ENCODE peak calls at places on chromosomes 16 and 17, in nine cellular contexts. One of them, this sample, is unnamed.

GRCh38 chr16:57679016-57679415 is 10.9 kb downstream of the ADGRG3 start:
- DNase-seq in H1: no peak
- DNase-seq in endodermal cell: no peak
- DNase-seq in right lobe of liver: no peak
- DNase-seq in heart left ventricle: peak; percentile 5
- DNase-seq in adrenal gland: no peak
- DNase-seq in Panc1: no peak
- DNase-seq in SK-N-SH: no peak
- DNase-seq in esophagus squamous epithelium: no peak
- DNase-seq in this sample: no peak

GRCh38 chr16:10994571-10994970 is 50.2 kb downstream of the CLEC16A start:
- DNase-seq in H1: no peak
- DNase-seq in endodermal cell: no peak
- DNase-seq in right lobe of liver: no peak
- DNase-seq in heart left ventricle: no peak
- DNase-seq in adrenal gland: no peak
- DNase-seq in Panc1: no peak
- DNase-seq in SK-N-SH: no peak
- DNase-seq in esophagus squamous epithelium: no peak
- DNase-seq in this sample: no peak

GRCh38 chr16:26019885-26020284 is 328.1 kb downstream of the HS3ST4 start:
- DNase-seq in H1: no peak
- DNase-seq in endodermal cell: peak; percentile 55
- DNase-seq in right lobe of liver: no peak
- DNase-seq in heart left ventricle: no peak
- DNase-seq in adrenal gland: no peak
- DNase-seq in Panc1: no peak
- DNase-seq in SK-N-SH: no peak
- DNase-seq in esophagus squamous epithelium: no peak
- DNase-seq in this sample: no peak

GRCh38 chr17:66549731-66550207 is 247.4 kb downstream of the PRKCA start:
- DNase-seq in H1: no peak
- DNase-seq in endodermal cell: peak; percentile 70
- DNase-seq in right lobe of liver: no peak
- DNase-seq in heart left ventricle: no peak
- DNase-seq in adrenal gland: no peak
- DNase-seq in Panc1: no peak
- DNase-seq in SK-N-SH: no peak
- DNase-seq in esophagus squamous epithelium: no peak
- DNase-seq in this sample: no peak

GRCh38 chr17:69783865-69784264 is 291.2 kb upstream of the KCNJ16 start:
- DNase-seq in H1: no peak
- DNase-seq in endodermal cell: no peak
- DNase-seq in right lobe of liver: no peak
- DNase-seq in heart left ventricle: no peak
- DNase-seq in adrenal gland: no peak
- DNase-seq in Panc1: no peak
- DNase-seq in SK-N-SH: no peak
- DNase-seq in esophagus squamous epithelium: no peak
- DNase-seq in this sample: no peak

GRCh38 chr16:65070831-65071230 is 51.0 kb downstream of the CDH11 start:
- DNase-seq in H1: peak; percentile 27
- DNase-seq in endodermal cell: peak; percentile 73
- DNase-seq in right lobe of liver: peak; percentile 44
- DNase-seq in heart left ventricle: peak; percentile 71
- DNase-seq in adrenal gland: peak; percentile 91
- DNase-seq in Panc1: peak; percentile 10
- DNase-seq in SK-N-SH: peak; percentile 15
- DNase-seq in esophagus squamous epithelium: no peak
- DNase-seq in this sample: no peak

GRCh38 chr17:33019161-33019560 is 27.5 kb downstream of the SPACA3 start:
- DNase-seq in H1: no peak
- DNase-seq in endodermal cell: no peak
- DNase-seq in right lobe of liver: no peak
- DNase-seq in heart left ventricle: no peak
- DNase-seq in adrenal gland: no peak
- DNase-seq in Panc1: no peak
- DNase-seq in SK-N-SH: no peak
- DNase-seq in esophagus squamous epithelium: no peak
- DNase-seq in this sample: no peak

GRCh38 chr17:73363788-73364522 is 52.2 kb upstream of the CDC42EP4 start:
- DNase-seq in H1: no peak
- DNase-seq in endodermal cell: peak; percentile 95
- DNase-seq in right lobe of liver: no peak
- DNase-seq in heart left ventricle: no peak
- DNase-seq in adrenal gland: no peak
- DNase-seq in Panc1: no peak
- DNase-seq in SK-N-SH: no peak
- DNase-seq in esophagus squamous epithelium: no peak
- DNase-seq in this sample: no peak

GRCh38 chr16:74771656-74772315 is 2.8 kb downstream of the FA2H start:
- DNase-seq in H1: no peak
- DNase-seq in endodermal cell: no peak
- DNase-seq in right lobe of liver: no peak
- DNase-seq in heart left ventricle: no peak
- DNase-seq in adrenal gland: no peak
- DNase-seq in Panc1: no peak
- DNase-seq in SK-N-SH: no peak
- DNase-seq in esophagus squamous epithelium: no peak
- DNase-seq in this sample: no peak

GRCh38 chr16:74773431-74774222 is 993 bp downstream of the FA2H start:
- DNase-seq in H1: no peak
- DNase-seq in endodermal cell: no peak
- DNase-seq in right lobe of liver: no peak
- DNase-seq in heart left ventricle: no peak
- DNase-seq in adrenal gland: no peak
- DNase-seq in Panc1: no peak
- DNase-seq in SK-N-SH: no peak
- DNase-seq in esophagus squamous epithelium: no peak
- DNase-seq in this sample: no peak

GRCh38 chr16:74775255-74775654 is 635 bp upstream of the FA2H start:
- DNase-seq in H1: no peak
- DNase-seq in endodermal cell: no peak
- DNase-seq in right lobe of liver: no peak
- DNase-seq in heart left ventricle: no peak
- DNase-seq in adrenal gland: no peak
- DNase-seq in Panc1: no peak
- DNase-seq in SK-N-SH: no peak
- DNase-seq in esophagus squamous epithelium: no peak
- DNase-seq in this sample: no peak

GRCh38 chr16:74776926-74777325 is 2.3 kb upstream of the FA2H start:
- DNase-seq in H1: no peak
- DNase-seq in endodermal cell: no peak
- DNase-seq in right lobe of liver: no peak
- DNase-seq in heart left ventricle: no peak
- DNase-seq in adrenal gland: no peak
- DNase-seq in Panc1: no peak
- DNase-seq in SK-N-SH: no peak
- DNase-seq in esophagus squamous epithelium: no peak
- DNase-seq in this sample: no peak

GRCh38 chr16:74774223-74775139 is at the start of gene FA2H:
- DNase-seq in H1: peak; percentile 58
- DNase-seq in endodermal cell: peak; percentile 96
- DNase-seq in right lobe of liver: peak; percentile 86
- DNase-seq in heart left ventricle: peak; percentile 66
- DNase-seq in adrenal gland: peak; percentile 81
- DNase-seq in Panc1: no peak
- DNase-seq in SK-N-SH: peak; percentile 97
- DNase-seq in esophagus squamous epithelium: no peak
- DNase-seq in this sample: peak; percentile 93
- TF ChIP-seq CTCF in H1: peak; percentile 22
- TF ChIP-seq CTCF in endodermal cell: peak; percentile 80
- TF ChIP-seq CTCF in right lobe of liver: peak; percentile 35
- TF ChIP-seq CTCF in heart left ventricle: peak; percentile 52
- TF ChIP-seq CTCF in adrenal gland: peak; percentile 37
- TF ChIP-seq CTCF in Panc1: peak; percentile 76
- TF ChIP-seq CTCF in SK-N-SH: peak; percentile 40
- TF ChIP-seq CTCF in esophagus squamous epithelium: peak; percentile 41
- TF ChIP-seq CTCF in this sample: peak; percentile 30

GRCh38 chr17:44083250-44083849 is 12.8 kb downstream of the G6PC3 start:
- DNase-seq in H1: no peak
- DNase-seq in endodermal cell: no peak
- DNase-seq in right lobe of liver: peak; percentile 69
- DNase-seq in heart left ventricle: no peak
- DNase-seq in adrenal gland: no peak
- DNase-seq in Panc1: no peak
- DNase-seq in SK-N-SH: peak; percentile 50
- DNase-seq in esophagus squamous epithelium: no peak
- DNase-seq in this sample: peak; percentile 60

GRCh38 chr17:44079877-44080821 is 9.6 kb downstream of the G6PC3 start:
- DNase-seq in H1: no peak
- DNase-seq in endodermal cell: peak; percentile 49
- DNase-seq in right lobe of liver: no peak
- DNase-seq in heart left ventricle: no peak
- DNase-seq in adrenal gland: no peak
- DNase-seq in Panc1: no peak
- DNase-seq in SK-N-SH: peak; percentile 16
- DNase-seq in esophagus squamous epithelium: no peak
- DNase-seq in this sample: no peak

GRCh38 chr17:44084131-44084538 is 13.6 kb downstream of the G6PC3 start:
- DNase-seq in H1: no peak
- DNase-seq in endodermal cell: peak; percentile 90
- DNase-seq in right lobe of liver: no peak
- DNase-seq in heart left ventricle: no peak
- DNase-seq in adrenal gland: no peak
- DNase-seq in Panc1: no peak
- DNase-seq in SK-N-SH: peak; percentile 78
- DNase-seq in esophagus squamous epithelium: no peak
- DNase-seq in this sample: peak; percentile 54

GRCh38 chr17:44081681-44082080 is 11.1 kb downstream of the G6PC3 start:
- DNase-seq in H1: no peak
- DNase-seq in endodermal cell: no peak
- DNase-seq in right lobe of liver: no peak
- DNase-seq in heart left ventricle: no peak
- DNase-seq in adrenal gland: no peak
- DNase-seq in Panc1: no peak
- DNase-seq in SK-N-SH: no peak
- DNase-seq in esophagus squamous epithelium: no peak
- DNase-seq in this sample: no peak

DNA sequence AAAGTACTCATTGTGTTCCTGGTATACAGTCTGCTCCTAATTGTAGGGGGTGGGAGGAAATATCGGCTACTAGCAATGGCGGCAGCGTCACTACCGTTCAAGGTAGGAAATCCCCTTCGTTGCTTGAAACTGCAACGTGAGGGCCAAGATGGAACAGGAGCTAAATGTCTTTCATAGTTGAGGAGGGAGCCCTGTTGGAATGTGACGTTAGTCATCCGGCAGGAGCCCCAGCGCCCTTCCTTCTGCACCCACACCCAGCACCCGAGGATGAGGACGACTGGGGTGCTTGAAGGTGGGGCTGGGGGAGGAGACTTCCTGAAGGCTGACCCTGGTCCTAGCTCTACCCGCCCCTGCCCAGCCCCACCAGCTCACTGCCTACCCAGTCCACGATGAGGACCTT is 11.7 kb downstream of the G6PC3 start:
- DNase-seq in H1: no peak
- DNase-seq in endodermal cell: no peak
- DNase-seq in right lobe of liver: no peak
- DNase-seq in heart left ventricle: no peak
- DNase-seq in adrenal gland: no peak
- DNase-seq in Panc1: no peak
- DNase-seq in SK-N-SH: peak; percentile 14
- DNase-seq in esophagus squamous epithelium: no peak
- DNase-seq in this sample: peak; percentile 48
- H3K36me3 ChIP-seq in H1: peaks cover 5% of the 10 kb centered on the region
- H3K36me3 ChIP-seq in endodermal cell: peaks cover 51% of the 10 kb centered on the region
- H3K36me3 ChIP-seq in right lobe of liver: no peaks in the 10 kb centered on the region
- H3K36me3 ChIP-seq in heart left ventricle: peaks cover 25% of the 10 kb centered on the region
- H3K36me3 ChIP-seq in adrenal gland: peaks cover 90% of the 10 kb centered on the region
- H3K36me3 ChIP-seq in Panc1: no peaks in the 10 kb centered on the region
- H3K36me3 ChIP-seq in SK-N-SH: peaks cover 29% of the 10 kb centered on the region
- H3K36me3 ChIP-seq in esophagus squamous epithelium: peaks cover 100% of the 10 kb centered on the region
- H3K36me3 ChIP-seq in this sample: peaks cover 85% of the 10 kb centered on the region

DNA sequence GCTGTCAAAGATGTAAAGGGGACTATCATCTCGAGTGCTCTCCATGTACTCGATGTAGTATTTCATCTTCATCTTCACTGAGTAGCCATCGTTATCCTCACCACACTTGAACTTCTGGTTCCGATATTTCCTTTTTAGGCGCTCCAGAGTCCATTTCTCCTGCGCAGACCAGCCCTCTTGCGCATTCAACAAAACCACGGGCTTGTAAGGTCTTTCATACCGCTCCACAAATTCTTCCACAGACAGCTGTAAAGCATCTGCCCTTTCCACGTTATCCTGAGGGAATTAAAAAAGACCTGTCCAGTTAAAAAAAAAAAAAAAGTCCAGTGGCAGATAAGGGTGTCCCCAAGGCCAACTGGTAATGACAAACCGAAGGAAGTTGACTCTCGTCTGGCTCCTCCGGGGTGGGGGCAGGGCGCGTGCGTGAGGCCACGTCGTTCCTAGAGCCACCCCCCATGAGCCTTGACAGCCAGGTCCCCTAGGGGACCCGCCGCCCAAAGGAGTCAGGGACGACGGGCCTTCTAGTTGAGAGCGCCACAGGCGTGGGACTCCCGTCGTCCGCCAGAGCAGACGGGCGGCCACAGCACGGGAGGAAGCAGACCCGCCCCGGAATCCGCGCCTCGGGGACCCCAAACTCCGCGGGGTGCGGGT is 701 bp downstream of the JMJD6 start:
- DNase-seq in H1: no peak
- DNase-seq in endodermal cell: no peak
- DNase-seq in right lobe of liver: peak; percentile 80
- DNase-seq in heart left ventricle: peak; percentile 86
- DNase-seq in adrenal gland: peak; percentile 94
- DNase-seq in Panc1: no peak
- DNase-seq in SK-N-SH: peak; percentile 79
- DNase-seq in esophagus squamous epithelium: no peak
- DNase-seq in this sample: peak; percentile 92
- H3K4me3 ChIP-seq in H1: peak overlapping the region; percentile 79
- H3K4me3 ChIP-seq in endodermal cell: peak overlapping the region; percentile 89
- H3K4me3 ChIP-seq in right lobe of liver: peak overlapping the region; percentile 93
- H3K4me3 ChIP-seq in heart left ventricle: peak overlapping the region; percentile 84
- H3K4me3 ChIP-seq in adrenal gland: peak overlapping the region; percentile 75
- H3K4me3 ChIP-seq in Panc1: peak overlapping the region; percentile 79
- H3K4me3 ChIP-seq in SK-N-SH: peak overlapping the region; percentile 74
- H3K4me3 ChIP-seq in esophagus squamous epithelium: peak overlapping the region; percentile 94
- H3K4me3 ChIP-seq in this sample: peak overlapping the region; percentile 99

GRCh38 chr17:82495844-82496528 is 23.5 kb upstream of the FOXK2 start:
- DNase-seq in H1: peak; percentile 23
- DNase-seq in endodermal cell: peak; percentile 87
- DNase-seq in right lobe of liver: no peak
- DNase-seq in heart left ventricle: no peak
- DNase-seq in adrenal gland: no peak
- DNase-seq in Panc1: no peak
- DNase-seq in SK-N-SH: peak; percentile 10
- DNase-seq in esophagus squamous epithelium: no peak
- DNase-seq in this sample: no peak

GRCh38 chr17:82493517-82493840 is 26.1 kb upstream of the FOXK2 start:
- DNase-seq in H1: no peak
- DNase-seq in endodermal cell: no peak
- DNase-seq in right lobe of liver: no peak
- DNase-seq in heart left ventricle: no peak
- DNase-seq in adrenal gland: peak; percentile 68
- DNase-seq in Panc1: no peak
- DNase-seq in SK-N-SH: no peak
- DNase-seq in esophagus squamous epithelium: no peak
- DNase-seq in this sample: no peak

GRCh38 chr17:82492647-82493516 is 26.6 kb upstream of the FOXK2 start:
- DNase-seq in H1: no peak
- DNase-seq in endodermal cell: no peak
- DNase-seq in right lobe of liver: no peak
- DNase-seq in heart left ventricle: no peak
- DNase-seq in adrenal gland: peak; percentile 88
- DNase-seq in Panc1: no peak
- DNase-seq in SK-N-SH: peak; percentile 48
- DNase-seq in esophagus squamous epithelium: no peak
- DNase-seq in this sample: no peak

GRCh38 chr17:82496529-82497434 is 22.8 kb upstream of the FOXK2 start:
- DNase-seq in H1: peak; percentile 54
- DNase-seq in endodermal cell: peak; percentile 98
- DNase-seq in right lobe of liver: peak; percentile 95
- DNase-seq in heart left ventricle: peak; percentile 98
- DNase-seq in adrenal gland: peak; percentile 98
- DNase-seq in Panc1: no peak
- DNase-seq in SK-N-SH: peak; percentile 98
- DNase-seq in esophagus squamous epithelium: peak; percentile 76
- DNase-seq in this sample: peak; percentile 100

GRCh38 chr17:82494236-82495055 is 25.1 kb upstream of the FOXK2 start:
- DNase-seq in H1: peak; percentile 82
- DNase-seq in endodermal cell: peak; percentile 99
- DNase-seq in right lobe of liver: peak; percentile 94
- DNase-seq in heart left ventricle: peak; percentile 89
- DNase-seq in adrenal gland: peak; percentile 95
- DNase-seq in Panc1: peak; percentile 97
- DNase-seq in SK-N-SH: peak; percentile 94
- DNase-seq in esophagus squamous epithelium: peak; percentile 48
- DNase-seq in this sample: peak; percentile 91
- TF ChIP-seq CTCF in H1: peak; percentile 94
- TF ChIP-seq CTCF in endodermal cell: peak; percentile 99
- TF ChIP-seq CTCF in right lobe of liver: peak; percentile 76
- TF ChIP-seq CTCF in heart left ventricle: peak; percentile 96
- TF ChIP-seq CTCF in adrenal gland: peak; percentile 92
- TF ChIP-seq CTCF in Panc1: peak; percentile 98
- TF ChIP-seq CTCF in SK-N-SH: peak; percentile 100
- TF ChIP-seq CTCF in esophagus squamous epithelium: peak; percentile 85
- TF ChIP-seq CTCF in this sample: peak; percentile 87

This sample was measured in upper lobe of right lung.